ENCODE peak calls at places on chromosomes 2 and 18, in ten cellular contexts. E is RWPE1, V is fibroblast of pulmonary artery, N is H9, Y is PC-9, S is heart left ventricle, I is body of pancreas, P is neural progenitor cell, H is cardiac fibroblast, U is Panc1. M is an unnamed sample.

GRCh38 chr2:152580722-152581121 is 136.5 kb downstream of the PRPF40A start:
- DNase-seq in E (no peak), V (peak; percentile 47), N (no peak), Y (no peak), S (no peak), I (no peak), P (no peak), H (peak; percentile 43), U (no peak), M (no peak)

GRCh38 chr18:44839239-44839666 is 158.6 kb downstream of the SETBP1 start:
- DNase-seq in E (peak; percentile 64), V (peak; percentile 71), N (peak; percentile 38), Y (peak; percentile 81), S (peak; percentile 75), I (peak; percentile 53), P (peak; percentile 42), H (peak; percentile 72), U (no peak), M (no peak)

GRCh38 chr2:4134881-4135565 is 431.6 kb downstream of the DCDC2C start:
- DNase-seq in E (no peak), V (no peak), N (no peak), Y (no peak), S (no peak), I (no peak), P (no peak), H (no peak), U (no peak), M (no peak)

GRCh38 chr2:109609352-109610024 is 4.3 kb downstream of the SEPTIN10 start:
- DNase-seq in E (no peak), V (peak; percentile 74), N (no peak), Y (peak; percentile 50), S (no peak), I (no peak), P (no peak), H (peak; percentile 64), U (no peak), M (no peak)

GRCh38 chr2:32884346-32884745 is 62.4 kb upstream of the LTBP1 start:
- DNase-seq in E (no peak), V (no peak), N (no peak), Y (no peak), S (no peak), I (no peak), P (no peak), H (no peak), U (no peak), M (no peak)

GRCh38 chr2:98026927-98027522 is 31.3 kb upstream of the TMEM131 start:
- DNase-seq in E (no peak), V (no peak), N (no peak), Y (no peak), S (no peak), I (no peak), P (no peak), H (no peak), U (no peak), M (no peak)

GRCh38 chr2:207676827-207677354 is 34.5 kb upstream of the CCNYL1 start:
- DNase-seq in E (peak; percentile 58), V (peak; percentile 90), N (no peak), Y (peak; percentile 85), S (no peak), I (no peak), P (no peak), H (peak; percentile 91), U (no peak), M (no peak)

GRCh38 chr2:121076885-121077549 is 208.0 kb downstream of the TFCP2L1 start:
- DNase-seq in E (peak; percentile 72), V (peak; percentile 46), N (peak; percentile 91), Y (peak; percentile 68), S (peak; percentile 54), I (peak; percentile 77), P (peak; percentile 88), H (peak; percentile 48), U (no peak), M (peak; percentile 90)

GRCh38 chr2:157898591-157898996 is 22.5 kb upstream of the ACVR1 start:
- DNase-seq in E (peak; percentile 64), V (peak; percentile 84), N (no peak), Y (peak; percentile 52), S (no peak), I (peak; percentile 37), P (no peak), H (peak; percentile 74), U (peak; percentile 45), M (no peak)

GRCh38 chr18:78523850-78524249 is 455.8 kb upstream of the SALL3 start:
- DNase-seq in E (no peak), V (no peak), N (no peak), Y (no peak), S (no peak), I (no peak), P (no peak), H (no peak), U (no peak), M (no peak)

GRCh38 chr2:98455494-98455976 is 10.9 kb downstream of the INPP4A start:
- DNase-seq in E (no peak), V (peak; percentile 38), N (no peak), Y (no peak), S (no peak), I (no peak), P (no peak), H (peak; percentile 36), U (no peak), M (no peak)

GRCh38 chr2:216665240-216665639 is 30.1 kb downstream of the IGFBP5 start:
- DNase-seq in E (peak; percentile 80), V (peak; percentile 58), N (peak; percentile 58), Y (peak; percentile 82), S (peak; percentile 56), I (peak; percentile 73), P (peak; percentile 18), H (peak; percentile 66), U (no peak), M (no peak)

GRCh38 chr18:31603335-31603734 is 11.7 kb downstream of the TTR start:
- DNase-seq in E (peak; percentile 1), V (no peak), N (no peak), Y (no peak), S (no peak), I (no peak), P (no peak), H (no peak), U (no peak), M (no peak)

GRCh38 chr18:20997371-20997770 is 114.2 kb downstream of the ROCK1 start:
- DNase-seq in E (no peak), V (no peak), N (no peak), Y (no peak), S (no peak), I (no peak), P (no peak), H (no peak), U (no peak), M (no peak)
- TF ChIP-seq CTCF in E (no peak), V (no peak), N (no peak), Y (no peak), S (no peak), I (no peak), P (no peak), H (no peak), U (no peak), M (no peak)

GRCh38 chr18:9366126-9366714 is 31.6 kb downstream of the TWSG1 start:
- DNase-seq in E (peak; percentile 79), V (peak; percentile 62), N (peak; percentile 82), Y (no peak), S (peak; percentile 19), I (peak; percentile 22), P (peak; percentile 59), H (peak; percentile 77), U (no peak), M (peak; percentile 5)
- TF ChIP-seq CTCF in E (peak; percentile 58), V (peak; percentile 53), N (peak; percentile 65), Y (no peak), S (peak; percentile 48), I (peak; percentile 42), P (peak; percentile 47), H (peak; percentile 31), U (no peak), M (peak; percentile 12)

GRCh38 chr2:112301171-112301584 is 25.8 kb downstream of the ZC3H6 start:
- DNase-seq in E (no peak), V (peak; percentile 90), N (no peak), Y (no peak), S (no peak), I (no peak), P (no peak), H (peak; percentile 90), U (no peak), M (no peak)
- TF ChIP-seq CTCF in E (no peak), V (no peak), N (no peak), Y (no peak), S (no peak), I (no peak), P (no peak), H (no peak), U (no peak), M (no peak)

DNA sequence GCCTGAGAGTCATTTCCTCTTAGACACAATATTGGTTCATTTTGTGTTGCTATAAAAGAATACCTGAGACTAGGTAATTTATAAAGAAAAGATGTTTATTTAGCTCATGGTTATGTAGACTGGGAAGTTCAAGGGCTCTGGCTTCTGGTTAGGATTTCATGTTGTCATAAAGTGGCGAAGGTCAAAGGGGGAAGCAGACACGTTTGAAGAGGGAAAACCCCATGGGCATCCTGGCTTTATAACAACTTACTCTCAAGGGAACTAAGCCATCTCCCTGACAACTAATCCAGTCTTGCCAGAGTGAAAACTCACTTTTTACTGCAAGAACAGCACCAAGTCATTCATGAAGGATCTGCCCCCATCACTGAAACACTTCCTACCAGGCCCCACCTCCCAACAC is 89.7 kb upstream of the RNF152 start:
- DNase-seq in E (no peak), V (no peak), N (no peak), Y (no peak), S (no peak), I (no peak), P (no peak), H (no peak), U (no peak), M (no peak)
- TF ChIP-seq CTCF in E (no peak), V (no peak), N (no peak), Y (no peak), S (no peak), I (no peak), P (no peak), H (no peak), U (no peak), M (no peak)

GRCh38 chr2:218269900-218270720 is at the start of the genes AAMP and PNKD:
- DNase-seq in E (peak; percentile 99), V (peak; percentile 100), N (peak; percentile 99), Y (peak; percentile 94), S (peak; percentile 100), I (peak; percentile 100), P (peak; percentile 100), H (peak; percentile 100), U (peak; percentile 94), M (peak; percentile 100)
- TF ChIP-seq CTCF in E (no peak), V (no peak), N (no peak), Y (no peak), S (peak; percentile 56), I (peak; percentile 22), P (no peak), H (peak; percentile 2), U (no peak), M (no peak)

DNA sequence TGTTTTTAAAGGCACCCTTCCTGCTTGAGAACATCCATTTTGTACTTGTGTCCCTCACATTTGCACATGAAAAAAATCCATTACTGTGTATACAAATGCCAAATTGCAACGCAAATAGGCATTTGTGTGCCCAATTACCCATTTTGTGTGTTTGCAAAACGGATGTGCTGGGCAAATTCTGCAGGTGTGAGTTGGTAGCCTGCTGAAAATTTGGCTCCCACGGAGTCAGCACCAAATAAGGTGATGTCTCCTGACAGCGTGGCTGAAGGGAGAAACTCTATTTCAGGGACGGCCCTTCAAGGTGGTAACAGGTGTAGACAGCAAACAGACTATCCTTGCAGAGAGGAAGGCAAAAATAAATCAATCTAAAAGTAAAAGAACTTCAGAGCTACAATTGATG is 661.1 kb downstream of the BCL11A start:
- DNase-seq in E (no peak), V (no peak), N (peak; percentile 31), Y (no peak), S (no peak), I (no peak), P (no peak), H (no peak), U (no peak), M (no peak)
- TF ChIP-seq CTCF in E (no peak), V (no peak), N (no peak), Y (no peak), S (no peak), I (no peak), P (no peak), H (no peak), U (no peak), M (no peak)

M was measured in nephron progenitor cell.